ENCODE peak calls at places on chromosomes 5 and 9, in ten cellular contexts. One of them, this sample, is unnamed.
A peak's percentile ranks its signal among the peaks of the same experiment; 100 is the strongest.

GRCh38 chr9:124225945-124226344 is 31.8 kb upstream of the NEK6 start:
- DNase-seq in SW 1271: no peak
- DNase-seq in RPMI7951: no peak
- DNase-seq in ureter: no peak
- DNase-seq in IMR-90: no peak
- DNase-seq in AG08396: no peak
- DNase-seq in astrocyte of the spinal cord: no peak
- DNase-seq in GM23338: no peak
- DNase-seq in NAMALWA: no peak
- DNase-seq in left ventricle myocardium inferior: no peak
- DNase-seq in this sample: no peak

GRCh38 chr9:78325343-78325742 is 28.4 kb downstream of the PSAT1 start:
- DNase-seq in GM23338: no peak
- DNase-seq in astrocyte of the spinal cord: peak; percentile 73
- DNase-seq in left ventricle myocardium inferior: no peak
- DNase-seq in RPMI7951: peak; percentile 30
- DNase-seq in NAMALWA: no peak
- DNase-seq in SW 1271: no peak
- DNase-seq in AG08396: no peak
- DNase-seq in IMR-90: peak; percentile 27
- DNase-seq in ureter: no peak
- DNase-seq in this sample: no peak

GRCh38 chr9:79490657-79491250 is 81.0 kb upstream of the TLE4 start:
- DNase-seq in RPMI7951: no peak
- DNase-seq in SW 1271: no peak
- DNase-seq in NAMALWA: no peak
- DNase-seq in astrocyte of the spinal cord: no peak
- DNase-seq in left ventricle myocardium inferior: no peak
- DNase-seq in ureter: no peak
- DNase-seq in IMR-90: no peak
- DNase-seq in AG08396: no peak
- DNase-seq in GM23338: no peak
- DNase-seq in this sample: peak; percentile 6

GRCh38 chr5:130871346-130872086 is 293.5 kb downstream of the HINT1 start:
- DNase-seq in left ventricle myocardium inferior: peak; percentile 46
- DNase-seq in RPMI7951: peak; percentile 3
- DNase-seq in AG08396: peak; percentile 15
- DNase-seq in SW 1271: no peak
- DNase-seq in ureter: no peak
- DNase-seq in GM23338: peak; percentile 70
- DNase-seq in IMR-90: peak; percentile 1
- DNase-seq in NAMALWA: peak; percentile 67
- DNase-seq in astrocyte of the spinal cord: peak; percentile 20
- DNase-seq in this sample: peak; percentile 76

GRCh38 chr5:59300930-59301329 is 592.6 kb downstream of the PDE4D start:
- DNase-seq in RPMI7951: no peak
- DNase-seq in NAMALWA: no peak
- DNase-seq in IMR-90: no peak
- DNase-seq in astrocyte of the spinal cord: no peak
- DNase-seq in ureter: no peak
- DNase-seq in GM23338: no peak
- DNase-seq in left ventricle myocardium inferior: no peak
- DNase-seq in SW 1271: no peak
- DNase-seq in AG08396: no peak
- DNase-seq in this sample: peak; percentile 5

GRCh38 chr9:22452415-22453010 is 5.9 kb downstream of the DMRTA1 start:
- DNase-seq in GM23338: peak; percentile 68
- DNase-seq in AG08396: peak; percentile 29
- DNase-seq in RPMI7951: peak; percentile 37
- DNase-seq in SW 1271: no peak
- DNase-seq in astrocyte of the spinal cord: peak; percentile 56
- DNase-seq in left ventricle myocardium inferior: peak; percentile 26
- DNase-seq in IMR-90: peak; percentile 31
- DNase-seq in ureter: no peak
- DNase-seq in NAMALWA: peak; percentile 68
- DNase-seq in this sample: peak; percentile 47

GRCh38 chr5:88875609-88876234 is 7.3 kb downstream of the MEF2C start:
- DNase-seq in left ventricle myocardium inferior: no peak
- DNase-seq in SW 1271: no peak
- DNase-seq in RPMI7951: peak; percentile 43
- DNase-seq in GM23338: no peak
- DNase-seq in ureter: no peak
- DNase-seq in IMR-90: no peak
- DNase-seq in astrocyte of the spinal cord: peak; percentile 9
- DNase-seq in AG08396: no peak
- DNase-seq in NAMALWA: peak; percentile 62
- DNase-seq in this sample: no peak

GRCh38 chr9:124261787-124262595 is 4.2 kb downstream of the NEK6 start:
- DNase-seq in ureter: no peak
- DNase-seq in IMR-90: no peak
- DNase-seq in AG08396: no peak
- DNase-seq in RPMI7951: no peak
- DNase-seq in NAMALWA: no peak
- DNase-seq in GM23338: no peak
- DNase-seq in left ventricle myocardium inferior: no peak
- DNase-seq in astrocyte of the spinal cord: no peak
- DNase-seq in SW 1271: no peak
- DNase-seq in this sample: no peak

GRCh38 chr5:61344187-61344944 is 12.3 kb downstream of the ZSWIM6 start:
- DNase-seq in left ventricle myocardium inferior: peak; percentile 66
- DNase-seq in RPMI7951: peak; percentile 14
- DNase-seq in NAMALWA: no peak
- DNase-seq in GM23338: no peak
- DNase-seq in AG08396: no peak
- DNase-seq in IMR-90: peak; percentile 33
- DNase-seq in SW 1271: no peak
- DNase-seq in ureter: no peak
- DNase-seq in astrocyte of the spinal cord: no peak
- DNase-seq in this sample: no peak

GRCh38 chr9:104635471-104635870 is 17.5 kb upstream of the OR13C9 start:
- DNase-seq in ureter: no peak
- DNase-seq in SW 1271: no peak
- DNase-seq in RPMI7951: no peak
- DNase-seq in NAMALWA: no peak
- DNase-seq in left ventricle myocardium inferior: no peak
- DNase-seq in GM23338: no peak
- DNase-seq in IMR-90: no peak
- DNase-seq in AG08396: no peak
- DNase-seq in astrocyte of the spinal cord: no peak
- DNase-seq in this sample: no peak

GRCh38 chr5:76081811-76082783 is 1.1 kb upstream of the SV2C start:
- DNase-seq in astrocyte of the spinal cord: no peak
- DNase-seq in IMR-90: no peak
- DNase-seq in left ventricle myocardium inferior: no peak
- DNase-seq in ureter: no peak
- DNase-seq in SW 1271: no peak
- DNase-seq in GM23338: peak; percentile 33
- DNase-seq in NAMALWA: no peak
- DNase-seq in RPMI7951: no peak
- DNase-seq in AG08396: peak; percentile 11
- DNase-seq in this sample: no peak

GRCh38 chr5:11013793-11014192 is 252.8 kb upstream of the DAP start:
- DNase-seq in RPMI7951: no peak
- DNase-seq in astrocyte of the spinal cord: no peak
- DNase-seq in AG08396: no peak
- DNase-seq in IMR-90: no peak
- DNase-seq in left ventricle myocardium inferior: peak; percentile 37
- DNase-seq in SW 1271: no peak
- DNase-seq in ureter: no peak
- DNase-seq in NAMALWA: no peak
- DNase-seq in GM23338: no peak
- DNase-seq in this sample: no peak

GRCh38 chr9:93126825-93127368 is 7.2 kb downstream of the NINJ1 start:
- DNase-seq in NAMALWA: no peak
- DNase-seq in GM23338: peak; percentile 32
- DNase-seq in ureter: peak; percentile 70
- DNase-seq in IMR-90: no peak
- DNase-seq in astrocyte of the spinal cord: no peak
- DNase-seq in AG08396: no peak
- DNase-seq in RPMI7951: no peak
- DNase-seq in SW 1271: no peak
- DNase-seq in left ventricle myocardium inferior: peak; percentile 16
- DNase-seq in this sample: no peak

GRCh38 chr9:5499889-5500398 is 10.4 kb upstream of the PDCD1LG2 start:
- DNase-seq in AG08396: no peak
- DNase-seq in IMR-90: peak; percentile 68
- DNase-seq in GM23338: no peak
- DNase-seq in ureter: no peak
- DNase-seq in NAMALWA: no peak
- DNase-seq in left ventricle myocardium inferior: no peak
- DNase-seq in RPMI7951: peak; percentile 62
- DNase-seq in astrocyte of the spinal cord: peak; percentile 73
- DNase-seq in SW 1271: no peak
- DNase-seq in this sample: no peak

GRCh38 chr5:32625106-32625505 is 39.7 kb downstream of the SUB1 start:
- DNase-seq in left ventricle myocardium inferior: no peak
- DNase-seq in ureter: no peak
- DNase-seq in SW 1271: no peak
- DNase-seq in RPMI7951: no peak
- DNase-seq in GM23338: no peak
- DNase-seq in NAMALWA: no peak
- DNase-seq in IMR-90: no peak
- DNase-seq in astrocyte of the spinal cord: no peak
- DNase-seq in AG08396: no peak
- DNase-seq in this sample: no peak

GRCh38 chr9:114684036-114684435 is 2.0 kb upstream of the TEX48 start:
- DNase-seq in NAMALWA: no peak
- DNase-seq in IMR-90: no peak
- DNase-seq in astrocyte of the spinal cord: no peak
- DNase-seq in ureter: no peak
- DNase-seq in SW 1271: no peak
- DNase-seq in left ventricle myocardium inferior: no peak
- DNase-seq in GM23338: no peak
- DNase-seq in AG08396: no peak
- DNase-seq in RPMI7951: no peak
- DNase-seq in this sample: no peak

GRCh38 chr9:76394023-76394895 is at the start of gene RFK:
- DNase-seq in GM23338: peak; percentile 93
- DNase-seq in ureter: peak; percentile 92
- DNase-seq in NAMALWA: peak; percentile 90
- DNase-seq in SW 1271: peak; percentile 85
- DNase-seq in IMR-90: peak; percentile 93
- DNase-seq in AG08396: peak; percentile 96
- DNase-seq in left ventricle myocardium inferior: peak; percentile 84
- DNase-seq in RPMI7951: peak; percentile 86
- DNase-seq in astrocyte of the spinal cord: peak; percentile 97
- DNase-seq in this sample: peak; percentile 95

GRCh38 chr5:5369051-5369450 is 53.4 kb upstream of the ICE1 start:
- DNase-seq in NAMALWA: no peak
- DNase-seq in left ventricle myocardium inferior: no peak
- DNase-seq in GM23338: no peak
- DNase-seq in SW 1271: no peak
- DNase-seq in IMR-90: no peak
- DNase-seq in RPMI7951: no peak
- DNase-seq in ureter: no peak
- DNase-seq in AG08396: no peak
- DNase-seq in astrocyte of the spinal cord: no peak
- DNase-seq in this sample: no peak

GRCh38 chr9:88820055-88820454 is 171.2 kb upstream of the S1PR3 start:
- DNase-seq in GM23338: no peak
- DNase-seq in NAMALWA: no peak
- DNase-seq in left ventricle myocardium inferior: no peak
- DNase-seq in ureter: no peak
- DNase-seq in SW 1271: no peak
- DNase-seq in AG08396: no peak
- DNase-seq in IMR-90: no peak
- DNase-seq in RPMI7951: peak; percentile 28
- DNase-seq in astrocyte of the spinal cord: no peak
- DNase-seq in this sample: peak; percentile 61

GRCh38 chr9:134224827-134225154 is 60.4 kb upstream of the RNU6ATAC start:
- DNase-seq in SW 1271: no peak
- DNase-seq in RPMI7951: no peak
- DNase-seq in ureter: no peak
- DNase-seq in left ventricle myocardium inferior: no peak
- DNase-seq in NAMALWA: no peak
- DNase-seq in GM23338: no peak
- DNase-seq in AG08396: no peak
- DNase-seq in astrocyte of the spinal cord: no peak
- DNase-seq in IMR-90: no peak
- DNase-seq in this sample: no peak

GRCh38 chr5:126801992-126802294 is 25.0 kb downstream of the LMNB1 start:
- DNase-seq in IMR-90: peak; percentile 71
- DNase-seq in RPMI7951: peak; percentile 34
- DNase-seq in SW 1271: no peak
- DNase-seq in left ventricle myocardium inferior: no peak
- DNase-seq in NAMALWA: peak; percentile 70
- DNase-seq in ureter: no peak
- DNase-seq in AG08396: peak; percentile 19
- DNase-seq in astrocyte of the spinal cord: peak; percentile 57
- DNase-seq in GM23338: no peak
- DNase-seq in this sample: no peak

GRCh38 chr5:53069626-53070025 is 39.9 kb downstream of the MOCS2 start:
- DNase-seq in SW 1271: peak; percentile 13
- DNase-seq in AG08396: peak; percentile 15
- DNase-seq in astrocyte of the spinal cord: peak; percentile 95
- DNase-seq in ureter: no peak
- DNase-seq in GM23338: no peak
- DNase-seq in RPMI7951: peak; percentile 29
- DNase-seq in left ventricle myocardium inferior: no peak
- DNase-seq in IMR-90: peak; percentile 83
- DNase-seq in NAMALWA: no peak
- DNase-seq in this sample: no peak

GRCh38 chr5:132387649-132388117 is 18.2 kb downstream of the SLC22A5 start:
- DNase-seq in left ventricle myocardium inferior: peak; percentile 48
- DNase-seq in NAMALWA: no peak
- DNase-seq in astrocyte of the spinal cord: peak; percentile 99
- DNase-seq in ureter: peak; percentile 86
- DNase-seq in IMR-90: peak; percentile 99
- DNase-seq in GM23338: no peak
- DNase-seq in RPMI7951: peak; percentile 99
- DNase-seq in SW 1271: peak; percentile 40
- DNase-seq in AG08396: peak; percentile 85
- DNase-seq in this sample: peak; percentile 63

GRCh38 chr9:131737426-131737825 is 2.5 kb downstream of the RAPGEF1 start:
- DNase-seq in IMR-90: no peak
- DNase-seq in astrocyte of the spinal cord: no peak
- DNase-seq in ureter: no peak
- DNase-seq in left ventricle myocardium inferior: no peak
- DNase-seq in SW 1271: no peak
- DNase-seq in AG08396: no peak
- DNase-seq in NAMALWA: no peak
- DNase-seq in GM23338: no peak
- DNase-seq in RPMI7951: no peak
- DNase-seq in this sample: no peak

GRCh38 chr5:157447246-157447645 is 12.8 kb upstream of the NIPAL4 start:
- DNase-seq in AG08396: no peak
- DNase-seq in left ventricle myocardium inferior: no peak
- DNase-seq in astrocyte of the spinal cord: no peak
- DNase-seq in GM23338: peak; percentile 19
- DNase-seq in IMR-90: no peak
- DNase-seq in SW 1271: no peak
- DNase-seq in NAMALWA: no peak
- DNase-seq in RPMI7951: no peak
- DNase-seq in ureter: peak; percentile 88
- DNase-seq in this sample: no peak

GRCh38 chr5:80646926-80647325 is 7.5 kb upstream of the MSH3 start:
- DNase-seq in AG08396: no peak
- DNase-seq in SW 1271: no peak
- DNase-seq in IMR-90: no peak
- DNase-seq in GM23338: no peak
- DNase-seq in NAMALWA: no peak
- DNase-seq in astrocyte of the spinal cord: no peak
- DNase-seq in left ventricle myocardium inferior: no peak
- DNase-seq in RPMI7951: no peak
- DNase-seq in ureter: no peak
- DNase-seq in this sample: no peak

GRCh38 chr5:144697847-144698262 is 527.2 kb downstream of the KCTD16 start:
- DNase-seq in SW 1271: peak; percentile 50
- DNase-seq in astrocyte of the spinal cord: peak; percentile 98
- DNase-seq in left ventricle myocardium inferior: no peak
- DNase-seq in AG08396: peak; percentile 59
- DNase-seq in ureter: no peak
- DNase-seq in GM23338: peak; percentile 14
- DNase-seq in IMR-90: peak; percentile 97
- DNase-seq in RPMI7951: peak; percentile 11
- DNase-seq in NAMALWA: no peak
- DNase-seq in this sample: no peak

GRCh38 chr5:72212171-72212570 is 104.9 kb downstream of the MAP1B start:
- DNase-seq in SW 1271: no peak
- DNase-seq in GM23338: no peak
- DNase-seq in left ventricle myocardium inferior: no peak
- DNase-seq in IMR-90: no peak
- DNase-seq in NAMALWA: no peak
- DNase-seq in astrocyte of the spinal cord: no peak
- DNase-seq in RPMI7951: no peak
- DNase-seq in AG08396: no peak
- DNase-seq in ureter: no peak
- DNase-seq in this sample: peak; percentile 69